ENCODE peak calls at places on chromosome 16, in seven cellular contexts. One of them, this sample, is unnamed.

GRCh38 chr16:9050102-9050830 is 41.2 kb upstream of the HAPSTR1 start:
- DNase-seq in left colon: no peak
- DNase-seq in activated T-cell treated with anti-CD3 and anti-CD28 coated beads for 1 hour: no peak
- DNase-seq in heart right ventricle: no peak
- DNase-seq in cardiac muscle cell: peak
- DNase-seq in A549: peak
- DNase-seq in glutamatergic neuron: peak
- DNase-seq in this sample: peak

GRCh38 chr16:86232496-86232895 is 277.8 kb upstream of the FOXF1 start:
- DNase-seq in left colon: no peak
- DNase-seq in activated T-cell treated with anti-CD3 and anti-CD28 coated beads for 1 hour: no peak
- DNase-seq in heart right ventricle: no peak
- DNase-seq in cardiac muscle cell: no peak
- DNase-seq in A549: no peak
- DNase-seq in glutamatergic neuron: no peak
- DNase-seq in this sample: no peak

GRCh38 chr16:2779151-2779920 is 2.3 kb upstream of the ELOB start:
- DNase-seq in left colon: no peak
- DNase-seq in activated T-cell treated with anti-CD3 and anti-CD28 coated beads for 1 hour: no peak
- DNase-seq in heart right ventricle: no peak
- DNase-seq in cardiac muscle cell: no peak
- DNase-seq in A549: no peak
- DNase-seq in glutamatergic neuron: no peak
- DNase-seq in this sample: no peak

GRCh38 chr16:3532741-3533140 is 31.9 kb downstream of the CLUAP1 start:
- DNase-seq in left colon: no peak
- DNase-seq in activated T-cell treated with anti-CD3 and anti-CD28 coated beads for 1 hour: no peak
- DNase-seq in heart right ventricle: no peak
- DNase-seq in cardiac muscle cell: no peak
- DNase-seq in A549: no peak
- DNase-seq in glutamatergic neuron: no peak
- DNase-seq in this sample: no peak

GRCh38 chr16:3047387-3047720 is 993 bp downstream of the MMP25 start:
- DNase-seq in left colon: no peak
- DNase-seq in activated T-cell treated with anti-CD3 and anti-CD28 coated beads for 1 hour: no peak
- DNase-seq in heart right ventricle: no peak
- DNase-seq in cardiac muscle cell: no peak
- DNase-seq in A549: no peak
- DNase-seq in glutamatergic neuron: no peak
- DNase-seq in this sample: no peak

GRCh38 chr16:57574646-57575467 is 32.4 kb downstream of the ADGRG5 start:
- DNase-seq in left colon: no peak
- DNase-seq in activated T-cell treated with anti-CD3 and anti-CD28 coated beads for 1 hour: no peak
- DNase-seq in heart right ventricle: no peak
- DNase-seq in cardiac muscle cell: no peak
- DNase-seq in A549: no peak
- DNase-seq in glutamatergic neuron: no peak
- DNase-seq in this sample: no peak

GRCh38 chr16:63625141-63625540 is 1496.7 kb downstream of the CDH11 start:
- DNase-seq in left colon: no peak
- DNase-seq in activated T-cell treated with anti-CD3 and anti-CD28 coated beads for 1 hour: no peak
- DNase-seq in heart right ventricle: no peak
- DNase-seq in cardiac muscle cell: no peak
- DNase-seq in A549: no peak
- DNase-seq in glutamatergic neuron: no peak
- DNase-seq in this sample: no peak

GRCh38 chr16:58026705-58027340 is 1.3 kb downstream of the MMP15 start:
- DNase-seq in left colon: no peak
- DNase-seq in activated T-cell treated with anti-CD3 and anti-CD28 coated beads for 1 hour: no peak
- DNase-seq in heart right ventricle: no peak
- DNase-seq in cardiac muscle cell: peak
- DNase-seq in A549: no peak
- DNase-seq in glutamatergic neuron: peak
- DNase-seq in this sample: no peak

GRCh38 chr16:12449795-12450194 is 353.9 kb downstream of the CPPED1 start:
- DNase-seq in left colon: no peak
- DNase-seq in activated T-cell treated with anti-CD3 and anti-CD28 coated beads for 1 hour: no peak
- DNase-seq in heart right ventricle: no peak
- DNase-seq in cardiac muscle cell: no peak
- DNase-seq in A549: no peak
- DNase-seq in glutamatergic neuron: no peak
- DNase-seq in this sample: no peak

GRCh38 chr16:89449726-89450335 is 40.5 kb downstream of the ANKRD11 start:
- DNase-seq in left colon: no peak
- DNase-seq in activated T-cell treated with anti-CD3 and anti-CD28 coated beads for 1 hour: no peak
- DNase-seq in heart right ventricle: no peak
- DNase-seq in cardiac muscle cell: no peak
- DNase-seq in A549: no peak
- DNase-seq in glutamatergic neuron: no peak
- DNase-seq in this sample: no peak